ENCODE peak calls at places on chromosomes 13 and 19, in five cellular contexts. One of them, this sample, is unnamed.

GRCh38 chr13:45393941-45394570 is 24.1 kb downstream of the SLC25A30 start:
- DNase-seq in K562: peak; percentile 37
- DNase-seq in HepG2: peak; percentile 61
- DNase-seq in GM12878: no peak
- DNase-seq in endothelial cell of umbilical vein: peak; percentile 55
- DNase-seq in this sample: peak; percentile 58

GRCh38 chr13:97975280-97975850 is 21.9 kb downstream of the IPO5 start:
- DNase-seq in GM12878: no peak
- DNase-seq in HepG2: no peak
- DNase-seq in K562: no peak
- DNase-seq in endothelial cell of umbilical vein: no peak
- DNase-seq in this sample: no peak

GRCh38 chr19:17784201-17785008 is 10.5 kb upstream of the B3GNT3 start:
- DNase-seq in HepG2: peak; percentile 49
- DNase-seq in endothelial cell of umbilical vein: peak; percentile 55
- DNase-seq in GM12878: no peak
- DNase-seq in K562: peak; percentile 70
- DNase-seq in this sample: peak; percentile 70

GRCh38 chr13:85500716-85501256 is 298.4 kb downstream of the SLITRK6 start:
- DNase-seq in endothelial cell of umbilical vein: no peak
- DNase-seq in HepG2: no peak
- DNase-seq in K562: no peak
- DNase-seq in GM12878: no peak
- DNase-seq in this sample: no peak

GRCh38 chr19:13031917-13032623 is 36.8 kb downstream of the NFIX start:
- DNase-seq in K562: no peak
- DNase-seq in GM12878: no peak
- DNase-seq in HepG2: peak; percentile 87
- DNase-seq in endothelial cell of umbilical vein: no peak
- DNase-seq in this sample: no peak

GRCh38 chr13:98174995-98175394 is 2.1 kb downstream of the RNF113B start:
- DNase-seq in HepG2: no peak
- DNase-seq in GM12878: no peak
- DNase-seq in K562: no peak
- DNase-seq in endothelial cell of umbilical vein: no peak
- DNase-seq in this sample: no peak

GRCh38 chr13:87497426-87497825 is 173.7 kb upstream of the SLITRK5 start:
- DNase-seq in K562: no peak
- DNase-seq in HepG2: no peak
- DNase-seq in endothelial cell of umbilical vein: no peak
- DNase-seq in GM12878: no peak
- DNase-seq in this sample: no peak

GRCh38 chr19:3538965-3539742 is at the start of gene TEKTIP1:
- DNase-seq in HepG2: no peak
- DNase-seq in GM12878: no peak
- DNase-seq in K562: peak; percentile 56
- DNase-seq in endothelial cell of umbilical vein: no peak
- DNase-seq in this sample: no peak

GRCh38 chr19:38303517-38304351 is at the start of gene C19orf33:
- DNase-seq in HepG2: no peak
- DNase-seq in K562: peak; percentile 36
- DNase-seq in endothelial cell of umbilical vein: no peak
- DNase-seq in GM12878: no peak
- DNase-seq in this sample: peak; percentile 100

GRCh38 chr13:41216160-41216559 is 21.8 kb upstream of the KBTBD7 start:
- DNase-seq in GM12878: no peak
- DNase-seq in endothelial cell of umbilical vein: peak; percentile 60
- DNase-seq in K562: no peak
- DNase-seq in HepG2: peak; percentile 16
- DNase-seq in this sample: no peak

GRCh38 chr13:110652755-110653154 is 37.4 kb downstream of the NAXD start:
- DNase-seq in GM12878: no peak
- DNase-seq in K562: no peak
- DNase-seq in endothelial cell of umbilical vein: no peak
- DNase-seq in HepG2: no peak
- DNase-seq in this sample: no peak

GRCh38 chr13:113664751-113665581 is 2.1 kb upstream of the GRK1 start:
- DNase-seq in HepG2: no peak
- DNase-seq in K562: no peak
- DNase-seq in endothelial cell of umbilical vein: no peak
- DNase-seq in GM12878: no peak
- DNase-seq in this sample: no peak

GRCh38 chr13:27601208-27601607 is 19.1 kb downstream of the LNX2 start:
- DNase-seq in HepG2: no peak
- DNase-seq in endothelial cell of umbilical vein: no peak
- DNase-seq in K562: no peak
- DNase-seq in GM12878: no peak
- DNase-seq in this sample: no peak

GRCh38 chr19:12244370-12244769 is 50.3 kb downstream of the ZNF44 start:
- DNase-seq in GM12878: no peak
- DNase-seq in HepG2: peak; percentile 21
- DNase-seq in endothelial cell of umbilical vein: no peak
- DNase-seq in K562: no peak
- DNase-seq in this sample: no peak

DNA sequence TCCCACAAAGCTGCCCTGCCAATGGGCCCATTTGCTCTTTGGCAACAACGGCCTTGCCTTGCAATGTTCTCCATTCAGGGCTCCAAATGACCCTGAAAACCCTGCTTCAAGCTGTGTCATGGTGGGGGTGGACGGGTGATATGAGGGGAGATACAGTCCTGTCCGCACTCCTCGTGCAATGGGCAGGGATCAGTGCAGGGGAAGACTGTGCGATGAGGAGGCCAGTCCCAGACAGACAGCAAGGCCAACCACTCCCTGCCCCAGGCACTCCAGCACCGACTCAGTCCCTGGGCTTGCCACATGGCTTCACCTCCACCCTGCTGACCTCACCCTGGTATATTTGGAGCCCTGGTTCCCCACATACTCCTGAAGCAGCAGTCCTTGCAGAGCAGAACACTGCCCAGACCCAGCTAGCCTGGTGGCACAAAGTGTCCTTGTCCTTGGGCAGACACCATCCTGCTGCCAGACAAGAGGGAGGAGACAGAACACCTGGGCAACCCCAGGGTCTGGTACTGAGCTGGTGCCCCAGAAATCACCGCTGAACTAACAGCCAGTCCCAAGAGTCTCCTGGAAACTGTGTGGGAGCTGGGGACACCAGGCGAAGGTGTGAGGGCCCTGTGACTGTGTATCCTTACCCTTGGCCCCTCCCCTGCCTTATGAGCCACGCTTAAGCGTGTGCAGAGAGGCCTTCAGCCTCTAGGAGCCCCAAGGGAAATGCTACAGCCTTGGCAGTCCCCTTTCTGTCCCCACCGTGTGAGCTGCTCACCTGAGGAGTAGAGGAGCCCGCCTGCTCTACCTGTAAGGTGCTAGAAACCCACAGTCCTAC is 9.1 kb upstream of the SLC35E1 start:
- DNase-seq in endothelial cell of umbilical vein: no peak
- DNase-seq in HepG2: no peak
- DNase-seq in GM12878: no peak
- DNase-seq in K562: no peak
- DNase-seq in this sample: no peak
- H3K27ac ChIP-seq in endothelial cell of umbilical vein: no peak overlapping the region
- H3K27ac ChIP-seq in HepG2: no peak overlapping the region
- H3K27ac ChIP-seq in GM12878: peak overlapping the region; percentile 50
- H3K27ac ChIP-seq in K562: peak overlapping the region; percentile 71
- H3K27ac ChIP-seq in this sample: peak overlapping the region; percentile 31

DNA sequence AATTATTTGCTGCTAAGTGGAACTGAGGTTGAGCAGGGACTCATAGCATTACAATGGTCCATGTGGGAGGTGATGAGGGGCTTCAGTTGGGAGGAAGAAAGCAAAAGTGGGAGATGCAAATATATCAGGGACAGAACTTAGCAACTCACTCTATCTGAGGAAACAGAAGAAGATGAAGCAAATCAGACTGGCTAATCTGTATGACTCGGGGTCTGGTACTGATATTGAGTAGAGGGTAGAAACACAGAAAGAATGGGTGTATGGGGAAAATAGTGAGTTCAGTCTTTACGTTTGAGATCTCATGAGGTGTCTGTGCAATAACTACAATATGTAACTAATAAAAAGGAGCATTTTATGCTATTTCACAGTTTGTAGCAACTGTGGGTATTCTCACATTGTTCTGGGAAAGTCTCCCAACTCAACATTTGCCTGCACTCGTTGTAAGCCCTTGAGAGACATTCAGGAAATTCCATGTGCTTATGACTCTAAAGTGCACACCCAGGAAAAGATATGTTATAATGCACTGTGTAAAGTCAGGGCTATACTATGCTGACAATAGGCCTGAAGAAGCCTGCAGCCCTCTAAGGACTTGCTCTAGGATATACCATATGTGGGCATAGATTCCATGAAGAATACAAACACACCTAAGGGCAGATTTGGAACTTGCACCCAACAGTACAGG is 183.5 kb downstream of the SPRY2 start:
- DNase-seq in endothelial cell of umbilical vein: no peak
- DNase-seq in K562: no peak
- DNase-seq in HepG2: no peak
- DNase-seq in GM12878: no peak
- DNase-seq in this sample: no peak
- TF ChIP-seq MYC in endothelial cell of umbilical vein: no peak
- TF ChIP-seq MYC in K562: no peak
- TF ChIP-seq MYC in HepG2: no peak
- TF ChIP-seq MYC in GM12878: no peak
- TF ChIP-seq MYC in this sample: no peak

GRCh38 chr13:100674363-100674847 is at the start of gene TMTC4:
- DNase-seq in endothelial cell of umbilical vein: no peak
- DNase-seq in K562: peak; percentile 45
- DNase-seq in GM12878: no peak
- DNase-seq in HepG2: peak; percentile 7
- DNase-seq in this sample: no peak

GRCh38 chr13:100673831-100674362 is 698 bp downstream of the TMTC4 start:
- DNase-seq in HepG2: peak; percentile 58
- DNase-seq in K562: peak; percentile 34
- DNase-seq in endothelial cell of umbilical vein: peak; percentile 91
- DNase-seq in GM12878: no peak
- DNase-seq in this sample: peak; percentile 61

GRCh38 chr13:100671389-100672182 is 3.0 kb downstream of the TMTC4 start:
- DNase-seq in K562: no peak
- DNase-seq in GM12878: no peak
- DNase-seq in HepG2: peak; percentile 20
- DNase-seq in endothelial cell of umbilical vein: no peak
- DNase-seq in this sample: no peak

GRCh38 chr13:100674848-100675659 is 459 bp upstream of the TMTC4 start:
- DNase-seq in endothelial cell of umbilical vein: peak; percentile 99
- DNase-seq in K562: peak; percentile 97
- DNase-seq in HepG2: peak; percentile 93
- DNase-seq in GM12878: peak; percentile 82
- DNase-seq in this sample: peak; percentile 89

GRCh38 chr13:100673376-100673830 is 1.2 kb downstream of the TMTC4 start:
- DNase-seq in K562: no peak
- DNase-seq in endothelial cell of umbilical vein: no peak
- DNase-seq in HepG2: no peak
- DNase-seq in GM12878: no peak
- DNase-seq in this sample: no peak
- H3K27ac ChIP-seq in K562: peak overlapping the region; percentile 62
- H3K27ac ChIP-seq in endothelial cell of umbilical vein: peak overlapping the region; percentile 70
- H3K27ac ChIP-seq in HepG2: peak overlapping the region; percentile 32
- H3K27ac ChIP-seq in GM12878: peak overlapping the region; percentile 8
- H3K27ac ChIP-seq in this sample: peak overlapping the region; percentile 92

GRCh38 chr13:30312859-30313258 is 5.5 kb upstream of the KATNAL1 start:
- DNase-seq in HepG2: no peak
- DNase-seq in K562: no peak
- DNase-seq in endothelial cell of umbilical vein: peak; percentile 74
- DNase-seq in GM12878: no peak
- DNase-seq in this sample: no peak

GRCh38 chr13:30318026-30318425 is 10.7 kb upstream of the KATNAL1 start:
- DNase-seq in GM12878: no peak
- DNase-seq in HepG2: no peak
- DNase-seq in endothelial cell of umbilical vein: no peak
- DNase-seq in K562: no peak
- DNase-seq in this sample: no peak

GRCh38 chr13:30314069-30314468 is 6.7 kb upstream of the KATNAL1 start:
- DNase-seq in endothelial cell of umbilical vein: no peak
- DNase-seq in GM12878: no peak
- DNase-seq in HepG2: no peak
- DNase-seq in K562: no peak
- DNase-seq in this sample: no peak

GRCh38 chr13:30314562-30314961 is 7.2 kb upstream of the KATNAL1 start:
- DNase-seq in GM12878: no peak
- DNase-seq in HepG2: no peak
- DNase-seq in endothelial cell of umbilical vein: no peak
- DNase-seq in K562: no peak
- DNase-seq in this sample: no peak

GRCh38 chr13:30313307-30313706 is 6.0 kb upstream of the KATNAL1 start:
- DNase-seq in K562: no peak
- DNase-seq in GM12878: no peak
- DNase-seq in HepG2: no peak
- DNase-seq in endothelial cell of umbilical vein: no peak
- DNase-seq in this sample: no peak
- TF ChIP-seq MYC in K562: no peak
- TF ChIP-seq MYC in GM12878: no peak
- TF ChIP-seq MYC in HepG2: no peak
- TF ChIP-seq MYC in endothelial cell of umbilical vein: no peak
- TF ChIP-seq MYC in this sample: no peak

DNA sequence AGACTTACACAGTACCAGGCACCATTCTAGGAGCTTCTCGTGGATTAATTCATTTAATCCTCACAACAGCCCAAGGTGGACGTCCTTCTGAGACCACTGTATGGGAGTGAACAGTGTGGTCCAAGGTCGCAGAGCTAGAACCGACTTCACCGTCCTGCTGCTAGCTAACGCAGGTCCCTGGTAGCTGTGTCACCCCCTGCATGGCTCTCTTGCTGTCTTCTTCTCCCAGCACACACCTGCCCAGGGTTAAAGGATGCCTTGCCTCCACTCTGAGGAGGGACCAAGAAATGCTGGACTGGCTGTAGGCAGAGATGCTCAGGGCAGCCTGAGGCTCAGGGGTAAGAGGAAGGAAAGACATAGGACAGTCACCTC is 3.0 kb downstream of the AKT2 start:
- DNase-seq in endothelial cell of umbilical vein: no peak
- DNase-seq in K562: no peak
- DNase-seq in GM12878: no peak
- DNase-seq in HepG2: no peak
- DNase-seq in this sample: no peak
- H3K27ac ChIP-seq in endothelial cell of umbilical vein: no peak overlapping the region
- H3K27ac ChIP-seq in K562: peak overlapping the region; percentile 94
- H3K27ac ChIP-seq in GM12878: no peak overlapping the region
- H3K27ac ChIP-seq in HepG2: no peak overlapping the region
- H3K27ac ChIP-seq in this sample: no peak overlapping the region

DNA sequence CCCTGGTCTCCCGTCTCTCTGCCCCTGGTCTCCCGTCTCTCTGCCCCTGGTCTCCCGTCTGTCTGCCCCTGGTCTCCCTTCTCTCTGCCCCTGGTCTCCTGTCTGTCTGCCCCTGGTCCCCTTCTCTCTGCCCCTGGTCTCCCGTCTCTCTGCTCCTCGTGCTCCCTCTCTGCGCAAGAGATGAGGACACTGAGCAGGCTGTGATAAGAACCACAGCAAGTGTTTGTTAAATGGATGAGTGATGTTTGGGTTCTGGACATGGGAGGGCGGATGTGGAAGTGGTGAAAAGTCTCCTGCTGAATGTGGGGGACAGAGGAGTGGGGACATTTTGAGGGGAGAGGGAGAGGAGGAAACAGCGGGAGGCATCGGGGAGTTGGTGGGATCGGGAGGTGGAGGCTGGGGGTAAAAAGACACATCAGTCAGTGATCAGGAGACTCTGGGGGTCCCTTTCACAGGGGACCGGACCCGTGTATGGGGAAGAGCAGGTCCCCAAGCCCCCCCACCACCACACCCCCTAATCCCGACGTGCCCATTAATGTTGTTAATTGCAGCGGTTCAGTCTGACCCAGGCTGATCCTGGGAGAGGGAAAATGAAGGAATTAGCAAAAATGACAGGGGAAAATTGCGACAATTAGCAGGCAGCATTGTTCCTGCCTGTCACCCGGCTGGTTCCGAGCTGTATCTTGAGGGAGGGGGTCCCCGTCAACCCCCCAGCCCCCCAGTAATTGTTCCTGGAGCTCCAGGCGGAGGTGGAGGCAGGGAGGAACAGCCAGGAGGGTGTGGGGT is 8.1 kb downstream of the NPAS1 start:
- DNase-seq in GM12878: no peak
- DNase-seq in endothelial cell of umbilical vein: no peak
- DNase-seq in K562: no peak
- DNase-seq in HepG2: no peak
- DNase-seq in this sample: no peak
- TF ChIP-seq MYC in GM12878: no peak
- TF ChIP-seq MYC in endothelial cell of umbilical vein: no peak
- TF ChIP-seq MYC in K562: no peak
- TF ChIP-seq MYC in HepG2: no peak
- TF ChIP-seq MYC in this sample: no peak